ENCODE peak calls at places on chromosomes 3 and 15, in four cellular contexts. R is fibroblast of pulmonary artery, U is choroid plexus epithelial cell, I is heart left ventricle. N is an unnamed sample.

GRCh38 chr15:81161215-81161673 is 27.2 kb downstream of the CFAP161 start:
- DNase-seq in R (no peak), I (no peak), U (no peak), N (no peak)

GRCh38 chr15:37016287-37016686 is 84.1 kb downstream of the MEIS2 start:
- DNase-seq in I (no peak), R (peak), U (peak), N (peak)

GRCh38 chr3:106282931-106283330 is 414.1 kb upstream of the CBLB start:
- DNase-seq in R (no peak), I (no peak), U (no peak), N (peak)

GRCh38 chr15:38411902-38412301 is 42.0 kb upstream of the FAM98B start:
- DNase-seq in R (no peak), I (no peak), U (no peak), N (no peak)

GRCh38 chr3:58238830-58239229 is 1.2 kb downstream of the ABHD6 start:
- DNase-seq in R (no peak), I (no peak), U (no peak), N (no peak)

GRCh38 chr15:62469874-62470688 is 305.0 kb upstream of the C2CD4B start:
- DNase-seq in R (peak), U (peak), I (no peak), N (peak)

GRCh38 chr3:170003881-170004356 is 33.9 kb upstream of the GPR160 start:
- DNase-seq in R (no peak), U (no peak), I (no peak), N (no peak)

GRCh38 chr15:39589815-39590644 is 9.2 kb downstream of the THBS1 start:
- DNase-seq in U (no peak), R (peak), I (no peak), N (peak)

GRCh38 chr15:70475921-70476320 is 287.4 kb downstream of the UACA start:
- DNase-seq in U (no peak), R (no peak), I (no peak), N (no peak)

GRCh38 chr15:96054029-96054428 is 276.5 kb upstream of the NR2F2 start:
- DNase-seq in R (no peak), I (no peak), U (no peak), N (no peak)

GRCh38 chr3:177338697-177339219 is 141.5 kb upstream of the TBL1XR1 start:
- DNase-seq in U (peak), I (no peak), R (peak), N (peak)

GRCh38 chr3:69768436-69768835 is 29.2 kb downstream of the MITF start:
- DNase-seq in I (no peak), R (no peak), U (no peak), N (no peak)

GRCh38 chr15:53588773-53589172 is 170.7 kb downstream of the WDR72 start:
- DNase-seq in U (peak), I (no peak), R (peak), N (peak)

GRCh38 chr15:50431204-50431603 is 7.0 kb downstream of the USP8 start:
- DNase-seq in I (no peak), R (no peak), U (no peak), N (peak)

GRCh38 chr3:80733522-80734176 is 965.9 kb upstream of the ROBO1 start:
- DNase-seq in R (peak), U (peak), I (no peak), N (peak)

GRCh38 chr15:77417642-77418041 is 2.3 kb downstream of the PEAK1 start:
- DNase-seq in R (no peak), I (no peak), U (peak), N (peak)

GRCh38 chr3:186529204-186529999 is 14.8 kb downstream of the CRYGS start:
- DNase-seq in U (no peak), I (no peak), R (no peak), N (no peak)

GRCh38 chr3:55489804-55490132 is 2.7 kb upstream of the WNT5A start:
- DNase-seq in I (no peak), R (no peak), U (no peak), N (no peak)

GRCh38 chr15:77831989-77832388 is 199.3 kb upstream of the LINGO1 start:
- DNase-seq in R (no peak), U (no peak), I (no peak), N (no peak)

GRCh38 chr15:29090617-29091466 is 178.8 kb downstream of the NSMCE3 start:
- DNase-seq in R (peak), U (peak), I (no peak), N (no peak)

GRCh38 chr15:74259324-74259712 is 23.2 kb downstream of the CCDC33 start:
- DNase-seq in R (no peak), I (no peak), U (no peak), N (no peak)

GRCh38 chr3:133540896-133541674 is 32.4 kb upstream of the CDV3 start:
- DNase-seq in I (no peak), R (peak), U (no peak), N (peak)

GRCh38 chr3:71504250-71505036 is 79.1 kb downstream of the FOXP1 start:
- DNase-seq in I (no peak), U (peak), R (peak), N (peak)

GRCh38 chr15:71547066-71547465 is 263.3 kb upstream of the NR2E3 start:
- DNase-seq in I (peak), R (no peak), U (peak), N (peak)

GRCh38 chr3:170027691-170028102 is 10.1 kb upstream of the GPR160 start:
- DNase-seq in I (no peak), R (no peak), U (no peak), N (no peak)

GRCh38 chr15:63447277-63447676 is 57.1 kb upstream of the USP3 start:
- DNase-seq in I (no peak), U (no peak), R (no peak), N (no peak)

GRCh38 chr3:172159376-172159775 is 120.0 kb downstream of the FNDC3B start:
- DNase-seq in R (no peak), U (no peak), I (no peak), N (no peak)

GRCh38 chr3:128727485-128727884 is 1.5 kb downstream of the RAB7A start:
- DNase-seq in I (no peak), U (no peak), R (no peak), N (no peak)

GRCh38 chr3:64360261-64360660 is 135.0 kb upstream of the PRICKLE2 start:
- DNase-seq in U (no peak), R (no peak), I (no peak), N (no peak)

GRCh38 chr3:127900536-127900935 is 14.5 kb upstream of the KBTBD12 start:
- DNase-seq in R (no peak), I (no peak), U (no peak), N (no peak)

GRCh38 chr3:108215876-108216275 is 6.3 kb downstream of the IFT57 start:
- DNase-seq in R (no peak), U (peak), I (no peak), N (no peak)

GRCh38 chr3:5105050-5105449 is 17.0 kb upstream of the ARL8B start:
- DNase-seq in I (no peak), U (no peak), R (no peak), N (no peak)

GRCh38 chr15:59532770-59533379 is 78.7 kb upstream of the GCNT3 start:
- DNase-seq in U (peak), I (no peak), R (peak), N (peak)

GRCh38 chr15:59313703-59314332 is 58.9 kb downstream of the MYO1E start:
- DNase-seq in I (peak), R (peak), U (peak), N (no peak)

GRCh38 chr3:148962513-148962912 is 28.8 kb upstream of the GYG1 start:
- DNase-seq in I (no peak), U (peak), R (peak), N (peak)
- TF ChIP-seq CTCF in I (no peak), U (peak), R (peak), N (peak)

GRCh38 chr15:69467636-69468035 is 15.0 kb downstream of the RPLP1 start:
- DNase-seq in R (no peak), I (no peak), U (no peak), N (no peak)
- H3K4me3 ChIP-seq in R (no peak), I (no peak), U (no peak), N (no peak)

GRCh38 chr3:114380233-114380645 is 86.4 kb downstream of the TIGIT start:
- DNase-seq in R (peak), I (peak), U (peak), N (peak)

GRCh38 chr3:114379266-114379665 is 85.4 kb downstream of the TIGIT start:
- DNase-seq in R (no peak), U (no peak), I (no peak), N (peak)

GRCh38 chr3:114383875-114384557 is 90.2 kb downstream of the TIGIT start:
- DNase-seq in I (peak), R (peak), U (peak), N (peak)

GRCh38 chr3:114389156-114389555 is 95.3 kb downstream of the TIGIT start:
- DNase-seq in R (no peak), U (no peak), I (no peak), N (no peak)

DNA sequence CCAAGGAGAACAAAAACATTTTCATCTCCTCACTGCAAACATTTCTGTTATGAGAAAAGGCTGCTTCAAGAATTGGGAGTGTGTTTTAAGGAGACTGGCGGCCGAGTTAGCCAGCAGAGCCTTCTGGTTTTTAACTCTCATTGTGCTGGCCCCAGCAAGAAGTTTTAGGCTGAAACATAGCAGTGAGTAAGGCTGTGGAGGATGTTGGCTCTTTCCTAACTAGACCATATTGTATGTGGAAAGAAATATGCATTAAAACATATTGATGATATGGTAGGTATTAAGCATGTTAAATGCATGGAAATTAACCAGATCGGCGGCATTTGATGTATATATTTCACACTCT is 90.7 kb downstream of the TIGIT start:
- DNase-seq in I (no peak), U (no peak), R (no peak), N (peak)
- TF ChIP-seq CTCF in I (no peak), U (no peak), R (no peak), N (no peak)

GRCh38 chr3:122079524-122079923 is 24.4 kb downstream of the CD86 start:
- DNase-seq in I (no peak), R (no peak), U (no peak), N (no peak)
- H3K4me3 ChIP-seq in I (no peak), R (no peak), U (no peak), N (no peak)

GRCh38 chr15:60592386-60593339 is 113.7 kb upstream of the ICE2 start:
- DNase-seq in R (peak), U (peak), I (peak), N (peak)
- TF ChIP-seq CTCF in R (no peak), U (peak), I (no peak), N (peak)

GRCh38 chr3:193902557-193903256 is 233.2 kb upstream of the HES1 start:
- DNase-seq in U (no peak), I (no peak), R (no peak), N (no peak)
- H3K4me3 ChIP-seq in U (no peak), I (no peak), R (no peak), N (no peak)

DNA sequence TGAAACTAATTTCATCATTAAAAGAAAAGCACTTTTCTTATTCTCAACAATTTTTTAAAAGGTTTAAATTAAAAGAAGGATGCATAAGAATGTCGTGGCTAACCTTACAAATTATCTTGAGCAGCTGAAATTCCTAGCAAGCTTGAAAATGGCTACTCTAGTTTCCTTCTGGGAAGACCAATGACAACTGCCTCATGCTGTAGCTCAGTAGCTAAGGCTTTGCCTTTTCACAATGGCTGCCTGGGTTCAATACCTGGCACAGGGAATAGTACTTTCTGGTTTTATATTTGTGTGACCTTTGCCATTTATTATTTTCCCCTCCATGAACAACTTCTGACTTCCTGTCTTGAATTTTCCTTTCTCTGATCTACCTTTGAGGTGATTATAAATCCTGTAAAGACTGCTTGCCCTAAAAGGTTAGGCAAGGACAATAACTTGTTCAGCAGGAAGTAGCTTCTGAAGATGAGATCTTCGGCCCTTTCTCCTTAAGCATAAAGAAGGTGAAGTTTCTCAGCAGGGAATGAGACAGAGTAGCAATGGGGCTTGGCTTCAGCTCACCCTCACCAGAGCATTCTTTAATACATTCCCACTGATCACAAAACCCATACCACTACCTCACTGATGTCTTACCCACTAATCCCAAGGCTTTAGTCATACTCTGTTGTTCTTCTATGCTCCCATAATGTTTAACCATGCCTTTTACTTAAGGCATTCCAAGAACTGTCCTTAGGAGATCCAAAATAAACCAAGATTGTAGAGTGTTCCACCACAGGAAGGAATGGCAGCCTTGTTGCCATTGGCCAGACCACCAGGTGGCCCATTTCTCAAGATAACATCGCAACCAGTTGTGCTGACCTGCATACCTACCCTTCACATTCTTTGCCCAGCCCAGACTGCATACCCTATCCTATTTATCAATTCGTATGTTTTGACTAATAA is 276.8 kb downstream of the ULK4 start:
- DNase-seq in R (no peak), U (no peak), I (no peak), N (peak)
- TF ChIP-seq CTCF in R (no peak), U (no peak), I (no peak), N (no peak)

DNA sequence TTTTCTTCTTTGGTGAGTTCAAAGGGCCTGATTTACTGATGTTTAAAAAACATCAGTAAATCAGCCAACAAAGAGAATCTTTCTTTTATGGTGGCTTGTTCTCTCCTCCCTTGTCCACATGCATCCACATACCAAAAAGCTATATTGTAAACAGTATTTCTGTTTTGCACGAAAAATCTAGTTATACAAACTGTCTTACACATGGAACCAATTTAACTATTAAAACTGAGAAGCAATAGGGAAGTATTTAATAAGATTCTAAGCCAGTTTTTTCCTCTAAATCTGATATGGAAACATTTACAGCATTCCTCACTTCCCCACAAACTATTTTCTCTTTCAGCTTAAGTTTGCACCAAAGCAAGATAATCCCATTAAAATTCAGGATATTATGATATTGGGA is 110.8 kb upstream of the ICE2 start:
- DNase-seq in R (no peak), U (no peak), I (no peak), N (peak)
- H3K4me3 ChIP-seq in R (no peak), U (no peak), I (peak), N (no peak)

GRCh38 chr15:48646364-48646763 is 855 bp upstream of the FBN1 start:
- DNase-seq in I (no peak), R (no peak), U (no peak), N (no peak)

GRCh38 chr15:48645558-48646330 is at the start of gene FBN1:
- DNase-seq in I (peak), U (peak), R (peak), N (peak)

GRCh38 chr15:48644827-48645557 is 517 bp downstream of the FBN1 start:
- DNase-seq in I (peak), U (peak), R (peak), N (no peak)

GRCh38 chr15:48650931-48651330 is 5.4 kb upstream of the FBN1 start:
- DNase-seq in I (no peak), U (no peak), R (no peak), N (peak)

DNA sequence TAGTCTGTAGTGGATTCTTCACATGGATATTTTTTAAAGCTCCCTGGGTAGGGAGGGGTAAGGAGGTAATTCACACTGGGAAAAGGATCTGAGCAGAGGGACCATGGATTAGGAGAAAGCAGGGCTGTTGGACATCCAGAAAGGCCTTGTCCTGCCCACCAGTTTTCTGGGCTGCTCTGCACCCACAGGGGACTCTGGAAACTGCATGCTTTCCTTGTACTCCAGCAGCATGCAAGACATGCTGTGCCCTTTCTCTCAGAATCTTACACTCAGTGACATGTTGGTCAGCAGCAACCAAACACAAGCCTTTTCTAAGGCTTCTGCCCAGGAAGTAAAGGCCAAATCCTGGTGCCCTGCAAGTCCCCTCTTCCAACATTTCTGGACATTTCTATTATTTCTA is 2.5 kb upstream of the FBN1 start:
- DNase-seq in U (peak), R (peak), I (no peak), N (peak)
- TF ChIP-seq CTCF in U (peak), R (peak), I (no peak), N (peak)